ENCODE peak calls at places on chromosomes 6 and 20, in five cellular contexts. H is IMR-90, M is AG04450, S is hypothalamus, Z is coronary artery. G is an unnamed sample.

GRCh38 chr6:4637691-4638433 is 138.3 kb upstream of the CDYL start:
- DNase-seq in M (peak), H (peak), Z (no peak), S (no peak), G (peak)

GRCh38 chr6:55497694-55498093 is 81.3 kb downstream of the HMGCLL1 start:
- DNase-seq in S (no peak), M (no peak), Z (no peak), H (no peak), G (no peak)

GRCh38 chr20:32621914-32622584 is 36.9 kb upstream of the NOL4L start:
- DNase-seq in S (no peak), M (no peak), Z (no peak), H (no peak), G (no peak)

GRCh38 chr20:50354690-50355592 is 155.2 kb upstream of the PTPN1 start:
- DNase-seq in H (no peak), M (no peak), S (no peak), Z (no peak), G (no peak)

GRCh38 chr6:55758156-55758942 is 117.0 kb downstream of the BMP5 start:
- DNase-seq in Z (no peak), H (peak), S (no peak), M (peak), G (peak)

GRCh38 chr6:140051521-140052455 is 677.3 kb upstream of the CITED2 start:
- DNase-seq in H (peak), S (no peak), Z (no peak), M (peak), G (peak)

GRCh38 chr6:11494786-11495564 is 42.6 kb upstream of the TMEM170B start:
- DNase-seq in Z (no peak), H (no peak), M (no peak), S (no peak), G (no peak)

GRCh38 chr20:43717616-43717995 is 9.2 kb downstream of the GTSF1L start:
- DNase-seq in M (no peak), H (no peak), S (no peak), Z (no peak), G (no peak)

GRCh38 chr6:163711071-163711470 is 296.6 kb downstream of the QKI start:
- DNase-seq in M (no peak), H (no peak), Z (no peak), S (no peak), G (no peak)

GRCh38 chr20:50675671-50676376 is 15.5 kb downstream of the RIPOR3 start:
- DNase-seq in S (no peak), Z (no peak), H (no peak), M (no peak), G (no peak)

GRCh38 chr6:46053034-46053933 is 37.6 kb upstream of the CLIC5 start:
- DNase-seq in S (no peak), Z (no peak), M (no peak), H (no peak), G (no peak)

GRCh38 chr6:136429681-136430080 is 120.5 kb downstream of the MAP7 start:
- DNase-seq in S (no peak), Z (no peak), H (no peak), M (no peak), G (no peak)

GRCh38 chr6:170270984-170271593 is 19.8 kb downstream of the DLL1 start:
- DNase-seq in M (no peak), Z (no peak), S (no peak), H (no peak), G (no peak)

GRCh38 chr6:15417811-15418210 is 171.9 kb downstream of the JARID2 start:
- DNase-seq in Z (no peak), H (peak), M (peak), S (no peak), G (no peak)

GRCh38 chr20:10637062-10637559 is 36.7 kb downstream of the JAG1 start:
- DNase-seq in Z (peak), S (no peak), H (peak), M (no peak), G (no peak)

GRCh38 chr20:20799913-20800312 is 87.5 kb upstream of the RALGAPA2 start:
- DNase-seq in Z (no peak), M (no peak), S (no peak), H (no peak), G (no peak)

GRCh38 chr6:131443514-131443913 is 129.5 kb upstream of the ARG1 start:
- DNase-seq in Z (no peak), S (no peak), H (no peak), M (no peak), G (no peak)

GRCh38 chr6:117463762-117464665 is 18.5 kb upstream of the DCBLD1 start:
- DNase-seq in H (peak), S (no peak), Z (no peak), M (no peak), G (peak)

GRCh38 chr20:20503788-20504528 is 136.1 kb downstream of the INSM1 start:
- DNase-seq in M (no peak), H (no peak), Z (no peak), S (no peak), G (no peak)

GRCh38 chr6:33123732-33124524 is 48.1 kb downstream of the HLA-DPB1 start:
- DNase-seq in H (peak), M (no peak), S (no peak), Z (no peak), G (no peak)

GRCh38 chr20:36523341-36523740 is 18.0 kb upstream of the MYL9 start:
- DNase-seq in Z (no peak), S (no peak), M (no peak), H (peak), G (no peak)

GRCh38 chr6:11275598-11275997 is 43.1 kb upstream of the NEDD9 start:
- DNase-seq in M (no peak), Z (no peak), S (no peak), H (no peak), G (no peak)